ENCODE peak calls at places on chromosomes 3 and 15, in seven cellular contexts. J, E, P, V, G, L and Q are unnamed samples.

GRCh38 chr3:42194943-42195510 is 71.0 kb downstream of the CCK start:
- DNase-seq in G (no peak), J (no peak), L (no peak), E (no peak), V (peak), P (no peak), Q (peak)

GRCh38 chr3:43071313-43071893 is 34.5 kb downstream of the POMGNT2 start:
- DNase-seq in L (no peak), G (peak), V (no peak), J (peak), P (peak), E (no peak), Q (no peak)

GRCh38 chr3:111210003-111210699 is 138.5 kb downstream of the NECTIN3 start:
- DNase-seq in P (no peak), G (no peak), J (peak), V (no peak), E (no peak), L (no peak), Q (no peak)

GRCh38 chr3:94225176-94225742 is 162.4 kb downstream of the NSUN3 start:
- DNase-seq in L (no peak), G (no peak), V (no peak), J (peak), E (no peak), P (no peak), Q (no peak)

GRCh38 chr3:147620906-147621305 is 211.7 kb downstream of the ZIC1 start:
- DNase-seq in P (no peak), G (no peak), J (peak), L (no peak), V (no peak), E (no peak), Q (no peak)

GRCh38 chr3:78911394-78911793 is 856.4 kb downstream of the ROBO1 start:
- DNase-seq in V (no peak), J (no peak), G (no peak), E (no peak), P (no peak), L (no peak), Q (no peak)

GRCh38 chr3:89252865-89253264 is 145.4 kb downstream of the EPHA3 start:
- DNase-seq in P (no peak), J (no peak), G (no peak), V (no peak), L (no peak), E (no peak), Q (no peak)

GRCh38 chr15:40470423-40471104 is at the start of gene CHST14:
- DNase-seq in P (peak), J (peak), G (peak), V (peak), L (peak), E (peak), Q (peak)

GRCh38 chr15:83472797-83473196 is 25.7 kb downstream of the SH3GL3 start:
- DNase-seq in V (no peak), L (no peak), P (no peak), J (no peak), E (no peak), G (no peak), Q (no peak)

GRCh38 chr15:75545066-75545465 is 34.0 kb downstream of the PTPN9 start:
- DNase-seq in P (no peak), L (no peak), E (no peak), V (no peak), J (no peak), G (no peak), Q (no peak)

GRCh38 chr3:51799879-51800757 is 21.1 kb upstream of the IQCF6 start:
- DNase-seq in L (no peak), G (peak), E (no peak), P (peak), V (no peak), J (peak), Q (peak)

GRCh38 chr3:72655151-72655551 is 193.1 kb downstream of the SHQ1 start:
- DNase-seq in L (no peak), J (peak), V (no peak), P (peak), E (peak), G (no peak), Q (no peak)

GRCh38 chr3:52299815-52300611 is 12.4 kb downstream of the GLYCTK start:
- DNase-seq in G (no peak), V (no peak), E (no peak), P (no peak), J (peak), L (peak), Q (no peak)

GRCh38 chr3:183699238-183699947 is 1.8 kb downstream of the YEATS2 start:
- DNase-seq in P (peak), G (no peak), E (no peak), L (no peak), V (no peak), J (no peak), Q (peak)

GRCh38 chr3:120846073-120846472 is 61.9 kb upstream of the STXBP5L start:
- DNase-seq in V (no peak), L (no peak), J (no peak), P (no peak), E (no peak), G (no peak), Q (no peak)

GRCh38 chr3:58683001-58683845 is 16.6 kb upstream of the FAM3D start:
- DNase-seq in J (peak), L (no peak), V (peak), P (no peak), E (no peak), G (peak), Q (peak)

GRCh38 chr3:172132159-172132586 is 92.8 kb downstream of the FNDC3B start:
- DNase-seq in P (no peak), G (no peak), J (no peak), L (no peak), E (no peak), V (no peak), Q (peak)

GRCh38 chr3:111277226-111277625 is 205.6 kb downstream of the NECTIN3 start:
- DNase-seq in V (no peak), L (no peak), J (peak), P (peak), E (no peak), G (no peak), Q (no peak)

GRCh38 chr3:72797773-72798543 is 50.3 kb downstream of the SHQ1 start:
- DNase-seq in V (no peak), G (no peak), E (no peak), P (peak), J (peak), L (peak), Q (no peak)

GRCh38 chr3:13480340-13481318 is 523 bp downstream of the HDAC11 start:
- DNase-seq in G (peak), L (no peak), V (peak), P (no peak), E (peak), J (peak), Q (peak)

GRCh38 chr15:37520026-37520425 is 414.4 kb upstream of the TMCO5A start:
- DNase-seq in V (no peak), L (no peak), G (no peak), P (no peak), E (no peak), J (no peak), Q (no peak)

GRCh38 chr3:81484532-81484931 is 276.9 kb downstream of the GBE1 start:
- DNase-seq in V (no peak), P (no peak), G (no peak), J (no peak), L (no peak), E (no peak), Q (no peak)

GRCh38 chr3:48655586-48655985 is 7.1 kb downstream of the CELSR3 start:
- DNase-seq in V (peak), G (no peak), P (no peak), J (no peak), E (no peak), L (no peak), Q (peak)

GRCh38 chr15:48695088-48695834 is 49.8 kb upstream of the FBN1 start:
- DNase-seq in P (no peak), E (no peak), J (peak), L (no peak), G (no peak), V (no peak), Q (no peak)

GRCh38 chr15:68635142-68635541 is 56.3 kb downstream of the CORO2B start:
- DNase-seq in J (no peak), L (peak), E (no peak), P (no peak), V (no peak), G (no peak), Q (no peak)

GRCh38 chr3:197800379-197800778 is 9.3 kb downstream of the LRCH3 start:
- DNase-seq in G (no peak), L (no peak), E (no peak), J (peak), V (no peak), P (no peak), Q (no peak)

GRCh38 chr3:52521881-52522650 is 11.6 kb downstream of the NT5DC2 start:
- DNase-seq in J (no peak), L (no peak), E (no peak), G (no peak), V (no peak), P (no peak), Q (no peak)

GRCh38 chr15:77807115-77807514 is 174.4 kb upstream of the LINGO1 start:
- DNase-seq in P (no peak), G (no peak), E (no peak), J (no peak), V (no peak), L (no peak), Q (no peak)

GRCh38 chr15:77810180-77810579 is 177.5 kb upstream of the LINGO1 start:
- DNase-seq in J (no peak), E (no peak), G (peak), V (no peak), P (peak), L (peak), Q (no peak)

GRCh38 chr15:77808581-77809198 is 176.0 kb upstream of the LINGO1 start:
- DNase-seq in E (no peak), P (no peak), J (no peak), V (no peak), L (no peak), G (peak), Q (no peak)

GRCh38 chr15:77811270-77811669 is 178.6 kb upstream of the LINGO1 start:
- DNase-seq in L (no peak), G (no peak), V (no peak), E (no peak), P (no peak), J (no peak), Q (no peak)

DNA sequence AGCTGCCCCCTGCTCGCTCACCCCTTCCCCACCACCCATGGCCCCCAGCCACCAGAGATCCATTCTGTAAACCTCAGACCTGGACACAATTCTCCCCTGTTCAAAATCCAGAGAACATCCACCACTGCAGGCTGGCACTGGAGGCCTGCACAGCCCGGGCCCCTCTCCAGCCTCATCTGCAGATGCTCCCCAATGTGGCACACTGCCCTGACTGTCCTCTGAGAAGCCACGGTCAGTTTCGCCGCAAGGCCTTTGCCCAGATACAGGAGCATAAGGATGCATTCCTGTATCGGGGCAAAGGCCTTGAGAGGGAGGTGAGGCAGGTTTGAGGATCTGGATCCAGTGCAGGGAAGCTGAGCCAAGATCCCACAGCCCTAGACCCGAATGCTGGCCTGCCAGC is 175.4 kb upstream of the LINGO1 start:
- DNase-seq in V (no peak), J (no peak), P (no peak), E (no peak), L (no peak), G (no peak), Q (no peak)
- H3K4me3 ChIP-seq in V (no peak), J (no peak), P (no peak), E (no peak), L (no peak), G (no peak), Q (no peak)

DNA sequence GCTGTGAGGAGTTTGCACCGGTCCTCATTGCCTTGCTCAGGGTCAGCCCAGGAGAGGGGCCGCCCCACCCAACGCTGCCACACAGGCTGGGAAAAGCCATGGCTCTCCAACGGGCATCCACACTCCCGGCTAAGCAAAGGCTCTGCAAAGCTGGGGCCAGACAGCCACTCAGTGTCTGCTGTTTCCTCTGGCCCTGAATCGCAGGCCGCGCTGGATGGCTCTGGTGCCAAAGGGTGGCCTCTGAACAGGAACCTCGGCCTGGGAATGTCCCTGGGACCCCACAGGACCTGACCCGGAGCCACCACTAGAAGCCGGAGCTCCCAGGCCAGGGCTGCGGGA is 42.9 kb downstream of the RPN1 start:
- DNase-seq in J (no peak), G (no peak), L (peak), E (no peak), V (no peak), P (no peak), Q (no peak)
- H3K4me3 ChIP-seq in J (peak), G (no peak), L (peak), E (peak), V (peak), P (no peak), Q (no peak)

GRCh38 chr15:34588046-34588674 is 4.7 kb upstream of the GOLGA8B start:
- DNase-seq in E (peak), P (peak), J (peak), L (peak), G (peak), V (no peak), Q (peak)
- H3K4me3 ChIP-seq in E (peak), P (peak), J (peak), L (peak), G (peak), V (peak), Q (peak)

DNA sequence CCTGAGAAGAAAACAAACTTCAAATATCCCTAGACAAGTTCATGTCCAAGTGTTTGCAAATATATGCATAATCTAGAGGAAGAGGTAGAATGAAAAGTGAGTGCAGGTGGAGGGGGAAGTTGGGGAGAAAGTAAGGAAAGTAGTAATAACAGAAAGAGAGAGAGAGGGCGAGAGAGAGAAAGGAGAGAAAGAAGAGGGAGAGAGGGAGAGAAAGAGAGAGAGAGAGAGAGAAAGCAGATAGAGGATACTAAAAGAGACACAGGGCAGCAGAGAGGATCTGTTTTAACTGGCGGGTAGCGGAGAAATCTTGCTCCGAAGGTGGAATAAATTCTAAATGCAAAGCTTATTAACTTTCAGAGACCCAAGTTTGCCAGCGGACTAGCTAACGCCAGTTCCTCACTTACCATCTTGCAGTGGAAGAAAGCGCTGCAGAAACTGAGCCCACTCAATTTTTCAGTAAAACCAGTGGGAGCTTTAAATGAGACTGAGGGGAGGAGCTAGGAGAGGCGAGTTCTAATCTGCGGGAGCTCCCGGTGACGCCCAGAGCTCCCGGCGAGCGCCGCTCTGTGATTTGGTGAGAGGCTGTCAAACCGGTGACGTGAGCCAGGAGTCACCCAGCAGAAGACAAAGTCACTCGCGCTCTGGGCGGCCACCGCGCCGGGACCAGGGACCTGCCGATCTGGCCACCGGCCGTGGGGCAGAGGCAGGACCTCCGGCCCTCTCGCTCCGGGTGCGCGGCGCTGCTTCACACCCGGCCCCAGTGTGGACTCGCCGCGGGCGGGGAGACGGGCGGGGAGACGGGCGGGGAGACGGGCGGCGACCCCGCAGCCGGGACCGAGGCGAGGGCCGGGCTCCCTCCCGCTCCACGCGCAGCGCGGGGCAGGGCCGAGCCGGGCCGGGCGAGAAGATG is at the start of gene GMNC:
- DNase-seq in E (peak), G (peak), V (peak), J (peak), P (peak), L (peak), Q (peak)
- H3K4me3 ChIP-seq in E (peak), G (peak), V (peak), J (peak), P (peak), L (peak), Q (no peak)

GRCh38 chr3:185363662-185364203 is 797 bp downstream of the MAP3K13 start:
- DNase-seq in E (no peak), P (peak), V (no peak), L (no peak), G (no peak), J (no peak), Q (no peak)
- H3K4me3 ChIP-seq in E (peak), P (peak), V (peak), L (peak), G (peak), J (peak), Q (peak)

GRCh38 chr15:42576040-42576594 is 711 bp downstream of the STARD9 start:
- DNase-seq in G (no peak), J (no peak), E (no peak), L (no peak), P (no peak), V (no peak), Q (no peak)
- H3K4me3 ChIP-seq in G (peak), J (peak), E (peak), L (peak), P (peak), V (peak), Q (peak)